ENCODE peak calls at places on chromosomes 7 and 10, in seven cellular contexts. K is H1, P is IMR-90, G is H9, R is mesenchymal stem cell, O is mesendoderm, B is trophoblast cell. S is an unnamed sample.

GRCh38 chr7:114156178-114156577 is 237.4 kb upstream of the PPP1R3A start:
- DNase-seq in B (no peak), O (peak), K (no peak), R (no peak), G (no peak), P (no peak), S (no peak)

GRCh38 chr10:102919237-102919959 is 1.3 kb downstream of the CNNM2 start:
- DNase-seq in B (peak), R (peak), O (peak), G (peak), P (peak), K (no peak), S (peak)

GRCh38 chr10:97534746-97535367 is 36.1 kb downstream of the UBTD1 start:
- DNase-seq in R (peak), P (no peak), O (peak), B (peak), K (no peak), G (peak), S (no peak)

GRCh38 chr7:75617634-75618234 is 121.0 kb downstream of the HIP1 start:
- DNase-seq in K (no peak), G (no peak), B (peak), O (no peak), R (peak), P (no peak), S (no peak)

GRCh38 chr7:134701272-134701671 is 54.6 kb downstream of the BPGM start:
- DNase-seq in O (peak), G (no peak), P (peak), R (peak), K (no peak), B (peak), S (no peak)

GRCh38 chr10:128026620-128027281 is 99.5 kb downstream of the MKI67 start:
- DNase-seq in O (no peak), B (no peak), P (no peak), R (no peak), K (no peak), G (no peak), S (no peak)

GRCh38 chr10:17671307-17671706 is 27.4 kb downstream of the STAM start:
- DNase-seq in P (no peak), G (no peak), B (no peak), R (no peak), K (no peak), O (peak), S (no peak)

GRCh38 chr10:114286971-114287370 is 47.9 kb downstream of the VWA2 start:
- DNase-seq in R (no peak), O (no peak), B (no peak), G (no peak), P (no peak), K (no peak), S (no peak)

GRCh38 chr7:41537024-41537423 is 165.9 kb downstream of the INHBA start:
- DNase-seq in K (no peak), G (no peak), R (no peak), P (no peak), O (no peak), B (no peak), S (no peak)

GRCh38 chr10:48594799-48595198 is 10.1 kb downstream of the ARHGAP22 start:
- DNase-seq in O (peak), R (no peak), P (no peak), B (no peak), K (peak), G (peak), S (no peak)

GRCh38 chr7:33998487-33998886 is 93.1 kb downstream of the BMPER start:
- DNase-seq in B (no peak), O (no peak), G (no peak), R (no peak), P (no peak), K (no peak), S (no peak)

GRCh38 chr10:8061274-8062211 is 7.1 kb downstream of the GATA3 start:
- DNase-seq in G (no peak), K (no peak), B (peak), O (peak), R (no peak), P (no peak), S (peak)

GRCh38 chr7:155084989-155085388 is 14.9 kb downstream of the HTR5A start:
- DNase-seq in K (no peak), G (no peak), B (no peak), R (no peak), P (no peak), O (no peak), S (no peak)

GRCh38 chr7:50142421-50143113 is 49.5 kb upstream of the ZPBP start:
- DNase-seq in P (peak), B (peak), O (peak), G (no peak), R (peak), K (no peak), S (peak)

GRCh38 chr10:1243486-1244182 is 187.4 kb downstream of the WDR37 start:
- DNase-seq in B (no peak), O (peak), K (no peak), R (no peak), G (peak), P (no peak), S (no peak)

GRCh38 chr10:113309791-113310190 is 243.1 kb upstream of the HABP2 start:
- DNase-seq in G (no peak), O (no peak), R (no peak), P (no peak), B (no peak), K (no peak), S (peak)

GRCh38 chr7:153247926-153248325 is 488.4 kb downstream of the ACTR3B start:
- DNase-seq in O (peak), G (no peak), P (no peak), B (peak), R (no peak), K (no peak), S (no peak)

GRCh38 chr10:35440016-35440415 is 103.7 kb downstream of the CCNY start:
- DNase-seq in K (no peak), P (no peak), G (no peak), B (no peak), R (no peak), O (no peak), S (no peak)
- H4K8ac ChIP-seq in K (peak), P (no peak), G (no peak), B (no peak), R (no peak), O (no peak), S (no peak)

DNA sequence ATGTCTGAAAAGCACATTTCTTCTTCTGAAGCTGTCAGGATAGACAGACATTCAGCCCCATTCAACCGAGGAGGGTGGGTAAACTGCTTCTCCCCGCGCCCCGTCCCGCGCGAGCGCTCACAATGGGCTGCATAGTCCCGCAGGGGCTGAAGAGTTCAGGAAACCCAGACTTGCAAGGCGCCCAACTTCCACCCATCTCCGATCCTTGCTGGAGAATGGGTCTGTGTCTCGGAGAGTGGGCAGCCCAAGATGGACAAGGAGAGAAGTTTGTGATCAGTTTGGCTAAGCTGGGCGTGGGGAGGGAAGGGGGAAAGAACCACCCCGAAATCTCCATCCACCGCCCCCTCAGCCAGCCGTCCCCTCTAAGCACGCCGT is 686 bp downstream of the AASS start:
- DNase-seq in K (no peak), R (peak), O (peak), P (peak), B (peak), G (no peak), S (peak)
- H2AK5ac ChIP-seq in K (no peak), R (no peak), O (no peak), P (no peak), B (no peak), G (no peak), S (no peak)

DNA sequence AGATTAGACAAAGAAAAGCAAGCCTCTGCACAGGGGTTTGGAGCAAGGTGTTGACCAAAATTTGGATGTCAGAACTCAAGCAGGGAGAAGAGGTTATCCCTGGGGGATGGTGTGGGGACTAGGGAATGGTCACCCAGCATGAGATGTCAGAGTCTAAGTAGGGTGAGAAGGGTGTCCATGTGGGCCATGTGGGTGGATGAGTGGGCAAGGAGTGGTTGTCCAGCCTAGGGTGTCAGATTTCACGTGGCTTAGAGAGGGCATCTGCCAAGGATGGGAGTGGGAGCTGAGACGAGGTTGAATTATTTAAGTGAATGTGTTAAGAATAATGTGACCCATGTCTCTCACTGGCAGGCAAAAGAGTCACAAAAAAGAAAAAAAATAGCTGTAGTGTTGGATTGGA is 5.1 kb upstream of the GSAP start:
- DNase-seq in R (no peak), G (no peak), B (no peak), K (no peak), O (no peak), P (no peak), S (no peak)
- H3K23ac ChIP-seq in R (no peak), G (no peak), B (no peak), K (no peak), O (no peak), P (no peak), S (no peak)

GRCh38 chr10:84334806-84335205 is 6.4 kb downstream of the CCSER2 start:
- DNase-seq in P (no peak), G (no peak), B (peak), K (no peak), R (no peak), O (no peak), S (no peak)
- H4K8ac ChIP-seq in P (no peak), G (no peak), B (no peak), K (no peak), R (no peak), O (no peak), S (no peak)

DNA sequence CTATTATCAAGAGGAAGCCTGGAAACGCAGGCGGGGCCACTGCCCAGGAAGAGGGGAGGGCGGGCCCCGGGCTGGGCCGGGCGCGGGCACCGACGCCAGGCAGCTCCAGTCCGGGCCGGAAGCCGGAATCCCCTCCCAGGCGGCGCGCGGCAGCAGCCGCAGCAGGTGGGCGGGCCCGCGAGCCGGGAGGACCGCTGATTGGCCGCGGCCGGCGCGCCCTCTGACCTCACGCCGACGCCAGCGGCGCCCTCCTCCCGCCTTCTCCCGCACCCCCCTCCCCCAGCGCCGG is 438 bp downstream of the BCL7B start:
- DNase-seq in O (peak), G (peak), B (peak), R (peak), P (peak), K (peak), S (peak)
- H2AK5ac ChIP-seq in O (no peak), G (no peak), B (no peak), R (no peak), P (peak), K (no peak), S (no peak)

DNA sequence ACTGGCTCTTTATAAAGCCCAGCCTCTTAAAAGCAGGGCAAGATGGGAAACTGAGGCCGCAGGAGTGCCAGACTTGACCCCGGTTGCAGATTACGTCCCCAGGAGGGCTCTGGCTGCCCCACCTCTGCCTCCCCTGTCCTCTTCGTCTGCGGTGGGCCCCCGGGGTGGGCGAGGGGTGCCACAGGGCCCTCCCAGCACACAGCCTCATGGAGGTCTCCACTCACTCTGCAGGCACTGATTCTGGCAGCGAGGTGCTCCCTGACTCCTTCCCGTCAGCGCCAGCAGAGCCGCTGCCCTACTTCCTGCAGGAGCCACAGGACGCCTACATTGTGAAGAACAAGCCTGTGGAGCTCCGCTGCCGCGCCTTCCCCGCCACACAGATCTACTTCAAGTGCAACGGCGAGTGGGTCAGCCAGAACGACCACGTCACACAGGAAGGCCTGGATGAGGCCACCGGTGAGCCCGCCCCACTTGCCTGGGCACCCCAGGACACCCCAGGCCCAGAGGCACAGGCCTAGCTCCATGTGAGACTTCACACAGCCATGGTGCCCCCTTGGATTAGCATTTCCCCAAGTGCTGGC is 39.4 kb upstream of the SLC29A3 start:
- DNase-seq in B (no peak), P (no peak), O (no peak), K (no peak), G (no peak), R (no peak), S (no peak)
- H3K23ac ChIP-seq in B (no peak), P (no peak), O (no peak), K (no peak), G (no peak), R (no peak), S (peak)

GRCh38 chr7:86116-86515 is 106.3 kb upstream of the FAM20C start:
- DNase-seq in G (no peak), B (no peak), O (no peak), R (no peak), K (no peak), P (no peak), S (no peak)
- H4K8ac ChIP-seq in G (no peak), B (no peak), O (no peak), R (no peak), K (no peak), P (no peak), S (no peak)

S was measured in neuronal stem cell.